ENCODE peak calls at places on chromosomes 4 and X, in four cellular contexts. One of them, this sample, is unnamed.

GRCh38 chr4:45910511-45910910 is 213.3 kb downstream of the GABRG1 start:
- DNase-seq in tibial artery: no peak
- DNase-seq in choroid plexus epithelial cell: no peak
- DNase-seq in AG04450: no peak
- DNase-seq in this sample: no peak

GRCh38 chr4:113293673-113294072 is 244.2 kb downstream of the ANK2 start:
- DNase-seq in tibial artery: no peak
- DNase-seq in choroid plexus epithelial cell: no peak
- DNase-seq in AG04450: no peak
- DNase-seq in this sample: no peak

GRCh38 chr4:74975082-74975481 is 42.2 kb downstream of the PARM1 start:
- DNase-seq in tibial artery: no peak
- DNase-seq in choroid plexus epithelial cell: no peak
- DNase-seq in AG04450: no peak
- DNase-seq in this sample: no peak

GRCh38 chr4:175891863-175892262 is 79.8 kb upstream of the GPM6A start:
- DNase-seq in choroid plexus epithelial cell: peak
- DNase-seq in AG04450: no peak
- DNase-seq in tibial artery: no peak
- DNase-seq in this sample: no peak

GRCh38 chrX:68433155-68433980 is at the start of gene OPHN1:
- DNase-seq in tibial artery: peak
- DNase-seq in choroid plexus epithelial cell: peak
- DNase-seq in AG04450: no peak
- DNase-seq in this sample: peak

GRCh38 chr4:24482871-24483270 is 101.5 kb downstream of the DHX15 start:
- DNase-seq in AG04450: no peak
- DNase-seq in choroid plexus epithelial cell: peak
- DNase-seq in tibial artery: no peak
- DNase-seq in this sample: no peak

GRCh38 chrX:96719161-96719875 is 34.7 kb downstream of the DIAPH2 start:
- DNase-seq in choroid plexus epithelial cell: no peak
- DNase-seq in tibial artery: no peak
- DNase-seq in AG04450: no peak
- DNase-seq in this sample: no peak

GRCh38 chr4:56699537-56699936 is 18.4 kb upstream of the HOPX start:
- DNase-seq in AG04450: no peak
- DNase-seq in tibial artery: no peak
- DNase-seq in choroid plexus epithelial cell: no peak
- DNase-seq in this sample: no peak

GRCh38 chrX:2627272-2627867 is 63.7 kb upstream of the CD99 start:
- DNase-seq in choroid plexus epithelial cell: peak
- DNase-seq in tibial artery: peak
- DNase-seq in AG04450: no peak
- DNase-seq in this sample: no peak

GRCh38 chr4:123505457-123506310 is 109.1 kb downstream of the SPRY1 start:
- DNase-seq in tibial artery: peak
- DNase-seq in AG04450: peak
- DNase-seq in choroid plexus epithelial cell: peak
- DNase-seq in this sample: no peak
- TF ChIP-seq CTCF in tibial artery: no peak
- TF ChIP-seq CTCF in AG04450: no peak
- TF ChIP-seq CTCF in choroid plexus epithelial cell: no peak
- TF ChIP-seq CTCF in this sample: no peak

DNA sequence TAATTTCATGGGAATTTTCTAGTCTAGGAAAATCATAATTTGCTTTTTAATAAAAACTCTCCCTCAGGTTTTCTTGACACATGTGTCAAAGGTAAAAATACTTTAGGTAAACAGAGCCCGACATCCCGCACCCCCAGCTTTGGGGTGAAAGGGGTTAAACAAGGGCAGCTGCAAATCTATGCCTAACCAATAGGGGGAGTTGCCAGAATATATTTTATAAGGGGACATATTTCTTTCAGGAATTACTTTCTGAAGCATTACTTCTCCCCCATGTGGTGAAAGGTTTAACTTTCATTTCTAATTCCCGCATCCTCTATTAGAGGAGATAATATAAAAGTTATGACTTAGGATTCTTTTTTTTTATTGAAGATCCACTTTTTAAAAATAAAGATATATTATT is 53.9 kb upstream of the HEPH start:
- DNase-seq in AG04450: no peak
- DNase-seq in tibial artery: no peak
- DNase-seq in choroid plexus epithelial cell: peak
- DNase-seq in this sample: no peak
- TF ChIP-seq CTCF in AG04450: peak
- TF ChIP-seq CTCF in tibial artery: peak
- TF ChIP-seq CTCF in choroid plexus epithelial cell: peak
- TF ChIP-seq CTCF in this sample: peak

DNA sequence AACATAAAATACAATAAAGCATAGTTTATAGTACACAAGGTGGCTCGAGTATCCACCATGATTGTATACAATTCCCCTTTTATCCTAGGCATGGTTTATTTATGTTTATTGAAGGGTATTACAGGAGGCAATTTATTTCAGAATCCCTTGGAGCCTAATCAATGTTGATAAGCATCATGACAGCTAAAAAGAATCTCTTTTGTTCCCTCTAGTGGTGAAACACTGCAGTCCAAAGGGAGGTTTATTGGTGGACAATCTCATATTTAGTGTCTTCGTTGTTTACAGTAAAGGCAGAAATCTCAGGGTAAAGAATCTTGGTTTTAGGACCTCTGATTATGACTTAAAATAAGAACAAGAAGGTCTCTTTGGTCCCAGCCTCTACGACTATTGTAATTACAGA is 1712.5 kb downstream of the C4orf33 start:
- DNase-seq in tibial artery: no peak
- DNase-seq in choroid plexus epithelial cell: peak
- DNase-seq in AG04450: no peak
- DNase-seq in this sample: no peak
- TF ChIP-seq CTCF in tibial artery: no peak
- TF ChIP-seq CTCF in choroid plexus epithelial cell: peak
- TF ChIP-seq CTCF in AG04450: peak
- TF ChIP-seq CTCF in this sample: peak

DNA sequence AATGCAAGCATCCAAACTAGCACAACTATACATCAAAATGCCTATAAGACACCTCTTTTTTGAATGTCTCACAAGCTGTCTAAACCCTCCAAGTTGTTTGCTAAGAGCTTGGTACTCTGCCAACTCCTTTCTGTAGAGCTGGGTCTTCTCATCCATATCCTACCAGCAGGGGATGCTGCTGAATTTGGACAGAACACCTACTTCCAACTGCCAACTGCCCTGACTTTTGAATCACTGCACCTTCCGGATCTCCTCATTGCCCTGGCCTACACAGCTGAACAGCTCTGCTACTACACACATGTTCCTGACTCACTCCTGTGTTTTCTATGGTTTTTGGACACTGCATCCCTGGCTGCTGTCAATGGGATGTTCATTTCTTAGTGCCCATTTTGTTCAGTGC is 18.7 kb downstream of the FAM184B start:
- DNase-seq in tibial artery: no peak
- DNase-seq in AG04450: peak
- DNase-seq in choroid plexus epithelial cell: peak
- DNase-seq in this sample: no peak
- TF ChIP-seq CTCF in tibial artery: no peak
- TF ChIP-seq CTCF in AG04450: peak
- TF ChIP-seq CTCF in choroid plexus epithelial cell: peak
- TF ChIP-seq CTCF in this sample: peak

GRCh38 chrX:15216280-15216679 is 53.6 kb downstream of the ASB9 start:
- DNase-seq in AG04450: no peak
- DNase-seq in tibial artery: no peak
- DNase-seq in choroid plexus epithelial cell: no peak
- DNase-seq in this sample: no peak
- TF ChIP-seq CTCF in AG04450: no peak
- TF ChIP-seq CTCF in tibial artery: no peak
- TF ChIP-seq CTCF in choroid plexus epithelial cell: no peak
- TF ChIP-seq CTCF in this sample: no peak

DNA sequence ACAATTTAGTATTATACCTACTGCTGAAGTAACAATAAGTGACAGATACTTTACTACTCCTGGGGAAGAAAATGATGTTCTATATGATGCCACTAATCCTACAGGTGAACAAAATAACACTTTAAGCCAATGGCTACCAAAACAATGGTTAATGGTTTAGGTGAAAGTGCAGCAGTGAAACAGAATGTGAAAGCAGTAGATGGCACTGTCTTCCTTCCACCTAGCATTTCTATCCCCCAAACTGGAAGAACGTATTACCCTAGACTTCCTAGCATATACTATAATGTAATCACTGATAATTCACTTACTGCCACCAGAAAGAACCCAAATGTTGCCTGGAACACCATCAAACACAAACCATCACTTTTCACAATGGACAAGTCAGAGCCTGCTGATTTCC is 18.9 kb upstream of the CABS1 start:
- DNase-seq in choroid plexus epithelial cell: no peak
- DNase-seq in AG04450: no peak
- DNase-seq in tibial artery: no peak
- DNase-seq in this sample: no peak
- TF ChIP-seq CTCF in choroid plexus epithelial cell: no peak
- TF ChIP-seq CTCF in AG04450: no peak
- TF ChIP-seq CTCF in tibial artery: no peak
- TF ChIP-seq CTCF in this sample: peak

GRCh38 chrX:5681159-5681558 is 547.5 kb downstream of the NLGN4X start:
- DNase-seq in tibial artery: no peak
- DNase-seq in choroid plexus epithelial cell: no peak
- DNase-seq in AG04450: no peak
- DNase-seq in this sample: no peak
- TF ChIP-seq CTCF in tibial artery: no peak
- TF ChIP-seq CTCF in choroid plexus epithelial cell: no peak
- TF ChIP-seq CTCF in AG04450: no peak
- TF ChIP-seq CTCF in this sample: peak

DNA sequence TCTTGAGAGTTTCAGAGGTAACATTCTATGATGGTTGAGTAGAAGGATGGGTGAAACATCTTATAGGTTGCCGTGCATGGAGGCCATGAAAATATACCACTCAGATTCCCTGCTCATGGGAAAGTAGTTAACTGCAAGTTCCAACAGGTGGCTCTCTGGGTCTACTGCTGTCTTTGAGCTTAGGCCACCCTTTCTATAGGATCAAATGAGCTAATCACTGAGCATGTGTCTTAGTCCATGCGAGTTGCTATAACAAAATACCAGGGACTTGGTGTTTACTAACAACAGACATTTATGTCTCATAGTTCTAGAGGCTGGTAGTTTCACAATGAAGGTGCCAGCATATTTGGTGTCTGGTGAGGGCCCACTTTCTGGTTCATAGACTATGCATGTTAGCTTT is 144.8 kb upstream of the UNC5C start:
- DNase-seq in tibial artery: no peak
- DNase-seq in choroid plexus epithelial cell: peak
- DNase-seq in AG04450: no peak
- DNase-seq in this sample: no peak
- TF ChIP-seq CTCF in tibial artery: no peak
- TF ChIP-seq CTCF in choroid plexus epithelial cell: peak
- TF ChIP-seq CTCF in AG04450: peak
- TF ChIP-seq CTCF in this sample: peak